ENCODE peak calls at places on chromosomes 1 and 21, in seven cellular contexts. C, Z, W, F, M, G and N are unnamed samples.

GRCh38 chr1:53604291-53604919 is 134.6 kb downstream of the GLIS1 start:
- DNase-seq in M (no peak), W (no peak), G (no peak), F (no peak), C (no peak), Z (no peak), N (no peak)

GRCh38 chr1:74673351-74674111 is at the start of gene ERICH3:
- DNase-seq in Z (peak; percentile 30), W (no peak), M (no peak), C (peak; percentile 62), F (no peak), G (peak; percentile 40), N (peak; percentile 19)

GRCh38 chr21:31460985-31461384 is 116.9 kb upstream of the TIAM1 start:
- DNase-seq in F (no peak), C (no peak), G (no peak), Z (no peak), M (no peak), W (no peak), N (no peak)

GRCh38 chr1:45191418-45191783 is 15.0 kb downstream of the ZSWIM5 start:
- DNase-seq in Z (no peak), F (no peak), W (no peak), M (no peak), G (no peak), C (no peak), N (peak; percentile 1)

GRCh38 chr21:23475518-23476189 is 2131.6 kb downstream of the MRPL39 start:
- DNase-seq in C (no peak), F (no peak), G (no peak), M (no peak), W (no peak), Z (no peak), N (peak; percentile 0)

GRCh38 chr1:153649137-153649866 is 9.2 kb upstream of the SNAPIN start:
- DNase-seq in G (no peak), Z (no peak), W (no peak), F (no peak), C (no peak), M (no peak), N (no peak)

GRCh38 chr1:151639466-151639865 is 27.6 kb downstream of the SNX27 start:
- DNase-seq in M (no peak), Z (peak; percentile 84), W (peak; percentile 50), C (no peak), F (peak; percentile 89), G (no peak), N (no peak)

GRCh38 chr1:83849191-83850061 is 149.5 kb downstream of the TTLL7 start:
- DNase-seq in C (no peak), G (no peak), M (no peak), W (no peak), F (no peak), Z (peak; percentile 2), N (no peak)

GRCh38 chr1:176119549-176119948 is 87.5 kb downstream of the COP1 start:
- DNase-seq in G (no peak), W (peak; percentile 30), M (no peak), C (no peak), Z (peak; percentile 35), F (peak; percentile 28), N (no peak)

GRCh38 chr21:45224189-45224938 is 63.3 kb downstream of the POFUT2 start:
- DNase-seq in W (peak; percentile 52), F (peak; percentile 33), Z (no peak), G (no peak), C (no peak), M (no peak), N (no peak)

GRCh38 chr1:43331688-43332087 is 5.9 kb upstream of the MPL start:
- DNase-seq in C (no peak), M (no peak), F (no peak), Z (peak; percentile 36), G (no peak), W (no peak), N (no peak)

GRCh38 chr1:183942933-183943693 is 94.4 kb downstream of the COLGALT2 start:
- DNase-seq in C (no peak), M (peak; percentile 58), Z (peak; percentile 19), W (peak; percentile 98), G (no peak), F (peak; percentile 99), N (peak; percentile 69)

GRCh38 chr1:230354005-230354404 is 72.1 kb downstream of the PGBD5 start:
- DNase-seq in F (no peak), W (no peak), C (no peak), G (no peak), Z (no peak), M (no peak), N (no peak)

GRCh38 chr1:241275981-241276380 is 81.0 kb downstream of the RGS7 start:
- DNase-seq in F (no peak), W (no peak), C (no peak), Z (peak; percentile 56), G (no peak), M (no peak), N (no peak)
- H3K4ac ChIP-seq in F (no peak overlapping the region), W (no peak overlapping the region), C (no peak overlapping the region), Z (no peak overlapping the region), G (no peak overlapping the region), M (no peak overlapping the region), N (no peak overlapping the region)

GRCh38 chr1:51301152-51301843 is 29.1 kb downstream of the TTC39A start:
- DNase-seq in F (no peak), Z (no peak), G (no peak), M (no peak), W (no peak), C (no peak), N (no peak)
- H3K9ac ChIP-seq in F (no peak overlapping the region), Z (no peak overlapping the region), G (no peak overlapping the region), M (no peak overlapping the region), W (no peak overlapping the region), C (no peak overlapping the region), N (no peak overlapping the region)

GRCh38 chr1:206651958-206652890 is 16.9 kb downstream of the DYRK3 start:
- DNase-seq in G (no peak), F (no peak), Z (no peak), C (no peak), W (no peak), M (no peak), N (no peak)

GRCh38 chr1:206655471-206655882 is 20.1 kb downstream of the DYRK3 start:
- DNase-seq in Z (no peak), G (no peak), W (no peak), M (no peak), C (no peak), F (no peak), N (no peak)

GRCh38 chr1:206653715-206654459 is 18.6 kb downstream of the DYRK3 start:
- DNase-seq in M (no peak), G (no peak), W (no peak), Z (no peak), C (no peak), F (no peak), N (no peak)

GRCh38 chr1:206656936-206657335 is 21.6 kb downstream of the DYRK3 start:
- DNase-seq in W (no peak), F (no peak), M (no peak), C (no peak), Z (no peak), G (no peak), N (no peak)

GRCh38 chr1:206654826-206655225 is 19.5 kb downstream of the DYRK3 start:
- DNase-seq in C (no peak), G (no peak), Z (no peak), W (no peak), F (no peak), M (no peak), N (no peak)
- H3K4ac ChIP-seq in C (no peak overlapping the region), G (no peak overlapping the region), Z (no peak overlapping the region), W (no peak overlapping the region), F (no peak overlapping the region), M (no peak overlapping the region), N (no peak overlapping the region)

DNA sequence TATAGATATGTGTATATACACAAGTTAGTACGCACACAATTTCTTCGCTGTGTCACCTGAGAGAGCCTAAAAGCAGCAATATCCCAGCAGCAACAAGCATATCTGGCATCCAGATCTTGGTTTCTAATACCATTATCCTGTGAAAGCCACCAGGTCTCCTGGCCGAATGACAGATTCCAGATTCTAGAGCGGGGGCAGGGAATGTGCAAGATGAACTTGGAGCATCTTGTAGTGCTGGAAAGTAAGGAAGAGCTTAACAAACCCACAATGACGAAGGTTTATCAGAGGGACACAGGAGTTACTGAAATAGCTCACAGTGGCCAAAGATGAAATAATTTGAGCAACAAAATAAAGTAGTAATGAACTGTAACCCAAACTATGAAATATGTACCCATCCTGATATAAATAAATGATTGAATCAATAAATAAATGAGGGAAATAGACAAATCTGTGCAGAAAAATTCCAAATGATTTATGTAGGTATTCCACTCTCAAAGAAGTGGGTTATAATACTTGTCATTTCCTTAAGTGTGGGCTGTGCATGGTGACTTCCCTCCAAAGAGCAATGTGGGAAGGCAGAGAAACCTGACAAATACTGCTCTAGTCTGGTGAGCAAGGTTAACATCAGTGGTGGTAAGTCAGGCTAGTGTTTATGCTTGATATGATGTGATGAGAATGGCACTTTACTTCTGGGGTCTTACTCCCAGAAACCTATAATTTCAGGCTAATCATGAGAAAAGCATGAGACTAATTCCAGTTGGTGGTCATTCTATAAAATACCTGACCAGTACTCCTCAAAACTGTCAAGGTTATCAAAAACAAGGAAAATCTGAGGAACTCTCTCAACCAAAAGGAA is 67.9 kb downstream of the LRRC8D start:
- DNase-seq in G (no peak), F (no peak), W (peak; percentile 29), M (no peak), C (no peak), Z (peak; percentile 45), N (peak; percentile 34)
- H3K9ac ChIP-seq in G (no peak overlapping the region), F (no peak overlapping the region), W (no peak overlapping the region), M (no peak overlapping the region), C (no peak overlapping the region), Z (no peak overlapping the region), N (no peak overlapping the region)

GRCh38 chr1:192626366-192627179 is 9.4 kb upstream of the RGS13 start:
- DNase-seq in C (no peak), W (no peak), F (no peak), G (no peak), M (no peak), Z (no peak), N (peak; percentile 37)

GRCh38 chr1:192628406-192629057 is 7.4 kb upstream of the RGS13 start:
- DNase-seq in G (no peak), Z (peak; percentile 91), C (no peak), F (no peak), W (no peak), M (no peak), N (no peak)

GRCh38 chr1:192630521-192631287 is 5.2 kb upstream of the RGS13 start:
- DNase-seq in W (no peak), C (no peak), Z (peak; percentile 66), M (no peak), F (no peak), G (no peak), N (peak; percentile 63)

GRCh38 chr1:192629602-192630001 is 6.3 kb upstream of the RGS13 start:
- DNase-seq in F (no peak), C (no peak), M (no peak), W (no peak), Z (no peak), G (no peak), N (no peak)

DNA sequence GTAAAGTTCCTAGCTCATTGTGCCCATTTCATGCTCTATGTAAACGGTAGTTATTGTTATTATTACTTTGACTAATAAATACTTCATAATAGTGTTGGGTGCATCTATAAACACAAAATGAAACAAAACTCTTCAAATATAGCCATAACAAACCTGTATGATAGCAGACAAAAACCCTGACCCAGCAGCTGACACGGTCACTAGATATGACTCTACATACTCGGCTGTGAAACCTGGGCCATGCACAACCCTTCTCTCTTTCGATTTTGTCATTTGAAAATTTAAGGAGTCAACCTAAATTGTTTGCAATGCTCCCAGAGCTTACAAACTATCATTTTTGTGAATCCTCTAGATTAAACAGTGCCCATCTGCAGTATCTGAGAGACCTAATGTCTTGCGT is 8.0 kb upstream of the RGS13 start:
- DNase-seq in Z (no peak), M (no peak), W (no peak), C (no peak), F (no peak), G (no peak), N (no peak)
- H3K4ac ChIP-seq in Z (no peak overlapping the region), M (no peak overlapping the region), W (no peak overlapping the region), C (no peak overlapping the region), F (no peak overlapping the region), G (no peak overlapping the region), N (no peak overlapping the region)

GRCh38 chr1:171653796-171654704 is 1.6 kb upstream of the MYOC start:
- DNase-seq in M (no peak), G (no peak), C (no peak), W (peak; percentile 10), Z (no peak), F (peak; percentile 8), N (no peak)
- H3K9ac ChIP-seq in M (no peak overlapping the region), G (no peak overlapping the region), C (no peak overlapping the region), W (no peak overlapping the region), Z (no peak overlapping the region), F (peak overlapping the region; percentile 68), N (no peak overlapping the region)